ENCODE peak calls at places on chromosomes 13 and 19, in five cellular contexts. Z is SK-N-SH, R is K562, D is HepG2, V is HCT116. O is an unnamed sample.

GRCh38 chr19:17450264-17451075 is 2.0 kb upstream of the TMEM221 start:
- DNase-seq in Z (no peak), R (peak), D (no peak), V (peak), O (peak)

GRCh38 chr19:42313840-42314755 is 989 bp downstream of the TMEM145 start:
- DNase-seq in Z (peak), R (no peak), D (no peak), V (no peak), O (no peak)

GRCh38 chr19:30029721-30030510 is 87.9 kb downstream of the URI1 start:
- DNase-seq in Z (no peak), R (no peak), D (no peak), V (peak), O (no peak)

GRCh38 chr19:36140289-36141038 is 598 bp downstream of the CAPNS1 start:
- DNase-seq in Z (peak), R (peak), D (peak), V (no peak), O (peak)

GRCh38 chr19:12789098-12789903 is 2.0 kb upstream of the JUNB start:
- DNase-seq in Z (no peak), R (no peak), D (no peak), V (no peak), O (no peak)

GRCh38 chr13:111066544-111066943 is 48.6 kb upstream of the ARHGEF7 start:
- DNase-seq in Z (peak), R (no peak), D (no peak), V (no peak), O (no peak)

GRCh38 chr19:46783670-46784069 is 4.7 kb downstream of the SLC1A5 start:
- DNase-seq in Z (no peak), R (no peak), D (no peak), V (no peak), O (no peak)

GRCh38 chr13:99628442-99628841 is 127.2 kb downstream of the TM9SF2 start:
- DNase-seq in Z (no peak), R (no peak), D (no peak), V (no peak), O (no peak)

GRCh38 chr19:54310543-54310942 is 2.4 kb downstream of the LILRA5 start:
- DNase-seq in Z (no peak), R (no peak), D (no peak), V (no peak), O (no peak)

GRCh38 chr19:47719047-47719885 is 6.0 kb downstream of the EHD2 start:
- DNase-seq in Z (peak), R (no peak), D (peak), V (no peak), O (no peak)

GRCh38 chr19:18612772-18613588 is at the start of gene TMEM59L:
- DNase-seq in Z (peak), R (no peak), D (no peak), V (no peak), O (no peak)

GRCh38 chr13:93045836-93046235 is 180.8 kb upstream of the GPC6 start:
- DNase-seq in Z (no peak), R (no peak), D (no peak), V (no peak), O (no peak)

GRCh38 chr19:38722947-38723605 is 21.2 kb downstream of the CAPN12 start:
- DNase-seq in Z (no peak), R (no peak), D (no peak), V (no peak), O (no peak)

GRCh38 chr19:4997297-4997696 is 28.4 kb downstream of the KDM4B start:
- DNase-seq in Z (no peak), R (no peak), D (no peak), V (no peak), O (no peak)

GRCh38 chr19:53989600-53990533 is 1.6 kb upstream of the CACNG6 start:
- DNase-seq in Z (no peak), R (no peak), D (no peak), V (no peak), O (no peak)

GRCh38 chr13:92806215-92806614 is 420.4 kb upstream of the GPC6 start:
- DNase-seq in Z (no peak), R (no peak), D (no peak), V (no peak), O (peak)

GRCh38 chr19:13849991-13850909 is 26.7 kb upstream of the NANOS3 start:
- DNase-seq in Z (peak), R (peak), D (peak), V (no peak), O (no peak)

GRCh38 chr13:49820591-49821215 is 28.2 kb upstream of the KPNA3 start:
- DNase-seq in Z (no peak), R (no peak), D (peak), V (no peak), O (no peak)
- TF ChIP-seq JUND in Z (no peak), R (no peak), D (no peak), V (no peak), O (no peak)

DNA sequence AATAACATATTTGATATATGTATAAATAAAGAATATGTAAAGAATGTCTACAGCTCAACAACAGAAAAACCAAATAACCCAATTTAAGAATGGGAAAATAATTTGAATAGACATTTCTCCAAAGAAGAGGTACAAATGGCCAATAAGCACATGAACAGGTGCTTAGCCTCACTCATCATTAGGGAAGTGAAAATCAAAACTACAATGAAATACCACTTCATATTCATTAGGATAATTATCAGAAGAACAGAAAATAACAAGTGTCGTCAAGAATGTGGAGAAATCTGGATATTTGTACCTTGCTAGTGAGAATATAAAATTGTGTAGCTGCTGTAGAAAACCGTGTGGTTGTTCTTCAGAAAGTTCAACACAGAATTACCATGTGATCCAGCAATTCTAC is 8.4 kb upstream of the SUPT20H start:
- DNase-seq in Z (no peak), R (no peak), D (no peak), V (no peak), O (no peak)
- TF ChIP-seq JUND in Z (no peak), R (no peak), D (no peak), V (no peak), O (no peak)

GRCh38 chr13:25654332-25654731 is 282.6 kb downstream of the ATP8A2 start:
- DNase-seq in Z (no peak), R (no peak), D (no peak), V (no peak), O (no peak)

GRCh38 chr13:25648996-25649633 is 277.3 kb downstream of the ATP8A2 start:
- DNase-seq in Z (no peak), R (no peak), D (no peak), V (no peak), O (peak)

GRCh38 chr13:25657062-25657588 is 285.4 kb downstream of the ATP8A2 start:
- DNase-seq in Z (no peak), R (no peak), D (no peak), V (no peak), O (no peak)

DNA sequence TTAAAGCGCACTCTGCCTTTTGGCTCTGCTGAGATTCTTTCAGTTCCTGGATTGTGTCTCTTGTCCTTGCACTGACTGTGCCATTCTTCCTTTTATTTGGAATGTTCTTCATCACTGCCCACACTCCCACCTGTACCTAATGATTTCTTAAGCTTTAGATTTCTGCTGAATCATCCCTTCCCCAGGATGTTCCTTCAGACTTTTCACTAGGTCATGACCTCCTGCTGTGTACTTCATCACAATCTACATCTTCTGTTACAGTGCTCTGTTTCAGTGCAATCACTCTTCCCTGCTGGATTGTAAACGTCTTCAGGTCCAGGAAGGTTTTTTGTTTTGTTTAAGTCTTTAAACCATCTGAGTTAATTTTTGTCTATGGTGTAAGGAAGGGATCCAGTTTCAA is 281.0 kb downstream of the ATP8A2 start:
- DNase-seq in Z (no peak), R (no peak), D (no peak), V (no peak), O (no peak)
- TF ChIP-seq JUND in Z (no peak), R (no peak), D (no peak), V (no peak), O (no peak)

GRCh38 chr19:1066748-1067340 is at the start of gene ARHGAP45:
- DNase-seq in Z (peak), R (peak), D (no peak), V (no peak), O (no peak)
- TF ChIP-seq JUND in Z (no peak), R (no peak), D (no peak), V (no peak), O (no peak)

GRCh38 chr13:113403255-113404104 is 39.5 kb upstream of the GRTP1 start:
- DNase-seq in Z (no peak), R (no peak), D (no peak), V (no peak), O (no peak)
- TF ChIP-seq JUND in Z (no peak), R (no peak), D (no peak), V (no peak), O (no peak)